ENCODE peak calls at places on chromosome 9, in seven cellular contexts. D is right lobe of liver, M is uterus, B is stomach, L is NB4, F is body of pancreas, R is IMR-90. S is an unnamed sample.

GRCh38 chr9:16417749-16418148 is 452.7 kb downstream of the BNC2 start:
- DNase-seq in D (no peak), M (no peak), B (no peak), L (no peak), F (no peak), R (peak; percentile 45), S (no peak)

GRCh38 chr9:92671323-92671722 is 1.4 kb upstream of the IPPK start:
- DNase-seq in D (peak; percentile 40), M (no peak), B (no peak), L (peak; percentile 16), F (no peak), R (peak; percentile 81), S (no peak)

GRCh38 chr9:89179920-89180667 is 1.5 kb upstream of the SHC3 start:
- DNase-seq in D (peak; percentile 89), M (peak; percentile 89), B (peak; percentile 91), L (peak; percentile 96), F (peak; percentile 95), R (peak; percentile 97), S (peak; percentile 83)

GRCh38 chr9:93427655-93428379 is 23.7 kb upstream of the FAM120A start:
- DNase-seq in D (no peak), M (no peak), B (no peak), L (peak; percentile 12), F (no peak), R (no peak), S (no peak)

GRCh38 chr9:17777465-17777864 is 198.6 kb downstream of the SH3GL2 start:
- DNase-seq in D (no peak), M (no peak), B (no peak), L (no peak), F (no peak), R (no peak), S (no peak)

GRCh38 chr9:124007468-124008306 is 3.9 kb upstream of the LHX2 start:
- DNase-seq in D (no peak), M (no peak), B (no peak), L (no peak), F (no peak), R (no peak), S (no peak)

GRCh38 chr9:124202447-124202971 is 55.2 kb upstream of the NEK6 start:
- DNase-seq in D (peak; percentile 44), M (no peak), B (peak; percentile 46), L (peak; percentile 98), F (no peak), R (peak; percentile 16), S (peak; percentile 91)

GRCh38 chr9:134136117-134136996 is 475 bp downstream of the WDR5 start:
- DNase-seq in D (peak; percentile 47), M (peak; percentile 26), B (no peak), L (peak; percentile 41), F (peak; percentile 32), R (peak; percentile 13), S (no peak)

GRCh38 chr9:20022410-20022809 is 233.6 kb upstream of the SLC24A2 start:
- DNase-seq in D (no peak), M (no peak), B (no peak), L (no peak), F (no peak), R (peak; percentile 62), S (no peak)

GRCh38 chr9:121230231-121230630 is 28.6 kb upstream of the RAB14 start:
- DNase-seq in D (no peak), M (no peak), B (no peak), L (no peak), F (no peak), R (no peak), S (no peak)

GRCh38 chr9:120235081-120235480 is 344.9 kb downstream of the CDK5RAP2 start:
- DNase-seq in D (no peak), M (no peak), B (no peak), L (no peak), F (no peak), R (no peak), S (no peak)

GRCh38 chr9:120538339-120538738 is 41.6 kb downstream of the CDK5RAP2 start:
- DNase-seq in D (peak; percentile 72), M (no peak), B (no peak), L (no peak), F (no peak), R (peak; percentile 13), S (no peak)

GRCh38 chr9:125755340-125755739 is 8.2 kb downstream of the PBX3 start:
- DNase-seq in D (no peak), M (no peak), B (no peak), L (no peak), F (no peak), R (no peak), S (no peak)

GRCh38 chr9:133144887-133145466 is 18.7 kb downstream of the GBGT1 start:
- DNase-seq in D (no peak), M (peak; percentile 30), B (no peak), L (no peak), F (no peak), R (peak; percentile 12), S (no peak)

GRCh38 chr9:83937861-83938455 is 16.7 kb upstream of the KIF27 start:
- DNase-seq in D (no peak), M (no peak), B (no peak), L (peak; percentile 76), F (no peak), R (peak; percentile 62), S (no peak)

GRCh38 chr9:133842721-133843227 is 104.6 kb upstream of the SARDH start:
- DNase-seq in D (no peak), M (no peak), B (no peak), L (no peak), F (no peak), R (no peak), S (no peak)

GRCh38 chr9:100587375-100587774 is 9.5 kb downstream of the CAVIN4 start:
- DNase-seq in D (no peak), M (no peak), B (no peak), L (no peak), F (no peak), R (peak; percentile 23), S (no peak)

GRCh38 chr9:130659699-130660248 is 4.6 kb upstream of the PRDM12 start:
- DNase-seq in D (no peak), M (no peak), B (no peak), L (no peak), F (no peak), R (no peak), S (no peak)

GRCh38 chr9:35116539-35116897 is 856 bp upstream of the ATOSB start:
- DNase-seq in D (no peak), M (no peak), B (no peak), L (no peak), F (no peak), R (no peak), S (no peak)

GRCh38 chr9:35116898-35117551 is 1.4 kb upstream of the ATOSB start:
- DNase-seq in D (peak; percentile 91), M (peak; percentile 94), B (peak; percentile 92), L (peak; percentile 97), F (peak; percentile 95), R (peak; percentile 90), S (peak; percentile 96)

GRCh38 chr9:35114921-35115341 is 731 bp downstream of the ATOSB start:
- DNase-seq in D (peak; percentile 74), M (peak; percentile 61), B (peak; percentile 42), L (peak; percentile 100), F (peak; percentile 44), R (no peak), S (peak; percentile 91)

GRCh38 chr9:35114113-35114847 is 1.4 kb downstream of the ATOSB start:
- DNase-seq in D (peak; percentile 76), M (peak; percentile 80), B (peak; percentile 64), L (peak; percentile 99), F (peak; percentile 55), R (peak; percentile 94), S (peak; percentile 91)

DNA sequence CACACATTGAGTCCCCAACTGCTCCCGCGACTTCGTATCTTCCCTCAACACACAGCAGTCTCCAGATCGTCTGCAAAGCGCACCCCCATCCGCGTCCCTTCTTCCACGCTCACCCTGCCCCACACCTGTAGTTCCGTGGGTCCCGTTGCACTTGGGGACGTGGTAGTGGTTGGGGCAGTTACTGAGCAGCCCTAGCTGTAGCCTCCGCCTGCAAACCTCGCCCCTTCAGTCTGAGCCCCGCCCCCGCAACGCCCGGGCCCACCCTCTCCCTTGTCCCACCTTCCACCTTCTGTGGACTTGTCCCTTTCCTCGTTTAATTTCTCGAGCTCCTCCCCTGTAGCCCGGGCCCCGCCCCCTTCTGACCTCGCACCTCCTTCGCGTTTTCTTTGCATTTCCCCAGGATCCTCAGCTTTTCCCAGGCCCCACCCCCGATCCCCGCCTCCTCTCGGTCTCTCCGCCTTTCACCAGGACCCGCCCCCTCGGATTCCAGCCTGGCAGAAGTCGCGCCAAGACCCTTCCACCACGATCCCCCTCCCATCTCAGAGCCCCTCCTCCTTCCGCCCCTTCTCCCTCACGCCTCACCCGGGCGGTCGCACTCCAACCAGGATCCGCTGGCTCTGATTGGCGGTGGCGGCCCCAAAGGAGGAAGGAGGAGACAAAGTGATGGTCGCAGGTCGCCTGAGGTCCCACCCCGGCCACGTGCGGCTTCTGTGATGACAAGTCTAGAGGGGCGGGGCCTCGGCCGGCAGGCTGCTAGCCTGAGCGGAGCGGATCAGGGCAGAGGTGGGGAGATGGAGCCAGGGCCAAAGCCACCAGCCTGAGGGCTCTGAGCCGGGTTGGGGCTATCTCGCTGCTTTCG is at the start of gene ATOSB:
- DNase-seq in D (peak; percentile 98), M (peak; percentile 98), B (peak; percentile 97), L (peak; percentile 99), F (peak; percentile 96), R (peak; percentile 93), S (peak; percentile 99)
- TF ChIP-seq POLR2A in D (peak; percentile 59), M (peak; percentile 28), B (no peak), L (peak; percentile 45), F (peak; percentile 73), R (no peak), S (no peak)

DNA sequence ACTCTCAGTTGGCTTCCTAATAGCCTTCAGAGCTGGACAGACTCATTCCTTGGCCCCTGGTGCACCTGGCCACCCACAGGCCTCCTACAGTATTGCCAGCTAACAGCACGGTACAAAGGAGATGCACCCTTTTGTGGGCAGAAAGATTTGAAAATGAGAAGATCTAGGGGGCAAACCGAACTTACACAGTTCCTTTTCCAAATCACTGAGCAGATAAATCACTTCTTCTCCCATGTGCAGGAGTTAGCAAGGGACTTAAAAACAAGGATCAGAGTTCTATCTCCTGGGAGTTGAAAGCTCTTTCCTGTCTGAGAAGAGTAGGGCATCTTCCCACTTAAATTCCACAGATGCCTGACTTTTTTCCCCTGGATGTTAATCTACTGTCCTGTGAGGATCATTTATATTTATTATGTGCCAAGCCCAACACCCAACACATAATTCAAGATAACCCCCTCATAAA is 207.4 kb upstream of the DAPK1 start:
- DNase-seq in D (no peak), M (no peak), B (no peak), L (no peak), F (no peak), R (peak; percentile 11), S (no peak)
- TF ChIP-seq CTCF in D (no peak), M (no peak), B (no peak), L (no peak), F (no peak), R (peak; percentile 41), S (no peak)

DNA sequence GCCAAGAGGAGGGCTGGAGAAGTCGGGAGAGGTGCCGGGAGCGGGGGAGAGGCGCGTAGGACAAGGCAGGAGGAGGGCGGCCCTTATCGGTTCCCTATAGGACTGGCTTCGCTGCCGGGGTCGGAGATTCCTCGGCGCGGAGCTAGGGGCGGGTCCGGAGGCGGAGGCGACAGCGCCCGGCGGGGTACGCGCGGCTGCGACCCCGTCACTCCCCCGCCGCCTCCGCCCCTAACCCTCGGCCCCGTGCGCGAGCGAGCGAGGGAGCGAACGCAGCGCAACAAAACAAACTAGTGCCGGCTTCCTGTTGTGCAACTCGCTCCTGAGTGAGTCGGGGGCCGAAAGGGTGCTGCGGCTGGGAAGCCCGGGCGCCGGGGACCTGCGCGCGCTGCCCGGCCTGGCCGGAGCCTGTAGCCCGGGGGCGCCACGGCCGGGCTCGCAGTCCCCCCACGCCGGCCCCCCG is 2.0 kb downstream of the GLIS3 start:
- DNase-seq in D (peak; percentile 73), M (peak; percentile 76), B (peak; percentile 58), L (peak; percentile 99), F (peak; percentile 71), R (peak; percentile 65), S (peak; percentile 81)
- TF ChIP-seq POLR2A in D (peak; percentile 84), M (no peak), B (no peak), L (peak; percentile 63), F (peak; percentile 61), R (no peak), S (no peak)

GRCh38 chr9:109906766-109907382 is 126.9 kb downstream of the PALM2AKAP2 start:
- DNase-seq in D (no peak), M (no peak), B (no peak), L (peak; percentile 24), F (no peak), R (peak; percentile 71), S (no peak)
- TF ChIP-seq CTCF in D (no peak), M (no peak), B (no peak), L (no peak), F (no peak), R (peak; percentile 27), S (no peak)